ENCODE peak calls at places on chromosomes 12 and 14, in seven cellular contexts. One of them, this sample, is unnamed.

GRCh38 chr12:57248934-57249742 is 1.8 kb downstream of the STAC3 start:
- DNase-seq in WERI-Rb-1: no peak
- DNase-seq in progenitor cell of endocrine pancreas: no peak
- DNase-seq in ovary: no peak
- DNase-seq in colonic mucosa: no peak
- DNase-seq in tibial artery: no peak
- DNase-seq in GM13977: no peak
- DNase-seq in this sample: no peak

GRCh38 chr12:69688496-69689427 is 10.3 kb downstream of the BEST3 start:
- DNase-seq in WERI-Rb-1: no peak
- DNase-seq in progenitor cell of endocrine pancreas: no peak
- DNase-seq in ovary: peak
- DNase-seq in colonic mucosa: peak
- DNase-seq in tibial artery: peak
- DNase-seq in GM13977: no peak
- DNase-seq in this sample: no peak

GRCh38 chr12:117096643-117097042 is 2.6 kb downstream of the TESC start:
- DNase-seq in WERI-Rb-1: no peak
- DNase-seq in progenitor cell of endocrine pancreas: no peak
- DNase-seq in ovary: no peak
- DNase-seq in colonic mucosa: no peak
- DNase-seq in tibial artery: no peak
- DNase-seq in GM13977: no peak
- DNase-seq in this sample: no peak

GRCh38 chr12:2344892-2345291 is 292.1 kb downstream of the CACNA1C start:
- DNase-seq in WERI-Rb-1: no peak
- DNase-seq in progenitor cell of endocrine pancreas: no peak
- DNase-seq in ovary: no peak
- DNase-seq in colonic mucosa: no peak
- DNase-seq in tibial artery: no peak
- DNase-seq in GM13977: no peak
- DNase-seq in this sample: no peak

GRCh38 chr12:51323317-51323960 is 535 bp downstream of the BIN2 start:
- DNase-seq in WERI-Rb-1: no peak
- DNase-seq in progenitor cell of endocrine pancreas: no peak
- DNase-seq in ovary: no peak
- DNase-seq in colonic mucosa: no peak
- DNase-seq in tibial artery: no peak
- DNase-seq in GM13977: peak
- DNase-seq in this sample: no peak

GRCh38 chr12:121911824-121912585 is 6.4 kb upstream of the CFAP251 start:
- DNase-seq in WERI-Rb-1: no peak
- DNase-seq in progenitor cell of endocrine pancreas: no peak
- DNase-seq in ovary: no peak
- DNase-seq in colonic mucosa: no peak
- DNase-seq in tibial artery: no peak
- DNase-seq in GM13977: no peak
- DNase-seq in this sample: no peak

GRCh38 chr14:41609704-41610183 is 3.1 kb downstream of the LRFN5 start:
- DNase-seq in WERI-Rb-1: peak
- DNase-seq in progenitor cell of endocrine pancreas: peak
- DNase-seq in ovary: no peak
- DNase-seq in colonic mucosa: peak
- DNase-seq in tibial artery: peak
- DNase-seq in GM13977: no peak
- DNase-seq in this sample: peak

GRCh38 chr12:22625671-22626251 is 790 bp downstream of the ETNK1 start:
- DNase-seq in WERI-Rb-1: peak
- DNase-seq in progenitor cell of endocrine pancreas: peak
- DNase-seq in ovary: peak
- DNase-seq in colonic mucosa: peak
- DNase-seq in tibial artery: peak
- DNase-seq in GM13977: peak
- DNase-seq in this sample: no peak

GRCh38 chr14:74702293-74702692 is 10.6 kb downstream of the AREL1 start:
- DNase-seq in WERI-Rb-1: no peak
- DNase-seq in progenitor cell of endocrine pancreas: no peak
- DNase-seq in ovary: no peak
- DNase-seq in colonic mucosa: no peak
- DNase-seq in tibial artery: no peak
- DNase-seq in GM13977: no peak
- DNase-seq in this sample: no peak

DNA sequence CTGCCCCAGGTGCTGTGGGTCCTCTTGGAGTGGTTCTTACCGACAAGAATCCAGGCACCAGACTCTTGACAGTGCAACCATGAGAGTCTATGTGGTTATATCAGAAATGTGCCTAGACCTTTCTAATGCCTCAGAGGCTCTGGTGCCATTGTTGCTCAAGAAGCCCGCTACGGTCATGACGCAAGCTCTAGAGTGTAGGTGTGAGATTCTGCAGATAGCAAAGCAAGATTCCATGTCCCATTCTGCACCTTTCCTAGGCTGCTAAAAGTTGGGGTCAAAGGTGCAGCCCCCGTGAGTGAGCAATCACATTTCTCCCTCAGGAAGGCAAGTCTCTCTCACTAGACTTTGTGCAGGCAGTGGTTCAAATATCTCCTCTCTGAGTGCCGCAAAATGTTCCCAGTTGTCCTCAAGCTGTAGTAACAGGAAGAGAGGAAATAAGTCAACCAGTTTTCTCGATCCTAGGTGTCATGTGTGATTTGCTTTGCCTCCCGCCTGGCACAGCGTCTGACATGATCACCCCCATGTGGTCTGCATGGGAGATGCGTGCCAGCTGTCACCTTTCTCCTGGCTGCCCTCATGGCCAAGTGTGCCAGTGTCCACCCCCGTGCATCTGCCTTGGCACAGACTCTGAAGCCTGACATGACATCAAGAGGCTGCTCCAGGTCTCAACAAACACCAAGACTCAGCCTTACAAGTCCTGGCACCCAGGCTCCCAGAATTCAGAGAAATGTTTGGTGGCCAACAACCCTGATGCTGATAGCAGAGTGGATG is 122.5 kb upstream of the COCH start:
- DNase-seq in WERI-Rb-1: peak
- DNase-seq in progenitor cell of endocrine pancreas: no peak
- DNase-seq in ovary: no peak
- DNase-seq in colonic mucosa: no peak
- DNase-seq in tibial artery: no peak
- DNase-seq in GM13977: no peak
- DNase-seq in this sample: no peak
- TF ChIP-seq CTCF in WERI-Rb-1: peak
- TF ChIP-seq CTCF in progenitor cell of endocrine pancreas: no peak
- TF ChIP-seq CTCF in ovary: no peak
- TF ChIP-seq CTCF in colonic mucosa: no peak
- TF ChIP-seq CTCF in tibial artery: no peak
- TF ChIP-seq CTCF in GM13977: peak
- TF ChIP-seq CTCF in this sample: peak

DNA sequence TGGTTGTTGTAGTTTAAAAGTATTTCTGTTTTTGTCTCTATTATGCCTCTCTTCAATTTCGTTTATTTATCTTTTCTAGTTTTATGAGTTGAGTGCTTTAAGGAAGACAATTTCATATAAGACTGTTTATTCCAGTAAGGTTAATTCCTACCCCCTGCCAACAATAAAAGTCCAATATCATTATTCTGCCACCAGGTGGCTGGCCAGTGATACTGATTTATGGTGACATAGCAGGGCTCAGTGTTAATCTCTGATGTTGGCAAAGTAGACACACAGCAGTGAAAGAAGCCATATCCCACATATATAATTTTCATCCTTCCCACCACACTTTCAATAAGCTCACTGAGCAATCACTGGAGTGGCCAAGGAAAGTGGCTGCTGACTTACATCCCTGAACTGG is 69.0 kb upstream of the BMP4 start:
- DNase-seq in WERI-Rb-1: peak
- DNase-seq in progenitor cell of endocrine pancreas: no peak
- DNase-seq in ovary: no peak
- DNase-seq in colonic mucosa: no peak
- DNase-seq in tibial artery: no peak
- DNase-seq in GM13977: no peak
- DNase-seq in this sample: no peak
- TF ChIP-seq CTCF in WERI-Rb-1: peak
- TF ChIP-seq CTCF in progenitor cell of endocrine pancreas: peak
- TF ChIP-seq CTCF in ovary: no peak
- TF ChIP-seq CTCF in colonic mucosa: no peak
- TF ChIP-seq CTCF in tibial artery: peak
- TF ChIP-seq CTCF in GM13977: peak
- TF ChIP-seq CTCF in this sample: no peak

GRCh38 chr14:102691763-102692162 is 85.5 kb upstream of the TRAF3 start:
- DNase-seq in WERI-Rb-1: no peak
- DNase-seq in progenitor cell of endocrine pancreas: no peak
- DNase-seq in ovary: no peak
- DNase-seq in colonic mucosa: no peak
- DNase-seq in tibial artery: no peak
- DNase-seq in GM13977: no peak
- DNase-seq in this sample: no peak

GRCh38 chr14:102690509-102691286 is 86.6 kb upstream of the TRAF3 start:
- DNase-seq in WERI-Rb-1: no peak
- DNase-seq in progenitor cell of endocrine pancreas: no peak
- DNase-seq in ovary: no peak
- DNase-seq in colonic mucosa: no peak
- DNase-seq in tibial artery: no peak
- DNase-seq in GM13977: no peak
- DNase-seq in this sample: no peak

GRCh38 chr14:102694530-102695171 is 82.6 kb upstream of the TRAF3 start:
- DNase-seq in WERI-Rb-1: peak
- DNase-seq in progenitor cell of endocrine pancreas: peak
- DNase-seq in ovary: peak
- DNase-seq in colonic mucosa: peak
- DNase-seq in tibial artery: peak
- DNase-seq in GM13977: peak
- DNase-seq in this sample: no peak

GRCh38 chr14:102693006-102693755 is 84.1 kb upstream of the TRAF3 start:
- DNase-seq in WERI-Rb-1: peak
- DNase-seq in progenitor cell of endocrine pancreas: no peak
- DNase-seq in ovary: no peak
- DNase-seq in colonic mucosa: no peak
- DNase-seq in tibial artery: no peak
- DNase-seq in GM13977: no peak
- DNase-seq in this sample: no peak

DNA sequence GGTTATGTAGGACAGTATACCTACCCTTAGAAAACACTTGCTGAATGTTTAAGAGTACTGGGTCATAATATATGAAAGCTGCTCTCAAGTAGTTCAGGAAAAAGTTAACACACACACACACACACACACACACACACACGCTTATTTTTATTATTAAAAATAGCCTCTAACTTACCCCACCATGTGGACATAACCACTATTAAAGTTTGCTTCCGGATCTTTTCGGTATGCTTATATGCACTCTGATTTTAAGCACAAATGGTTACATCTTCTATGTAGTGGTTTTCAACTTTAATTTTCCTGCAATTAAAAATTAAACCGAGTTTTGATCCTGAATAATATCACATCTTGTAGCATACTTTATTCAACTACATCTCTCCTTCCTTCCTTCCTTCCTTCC is 84.9 kb upstream of the TRAF3 start:
- DNase-seq in WERI-Rb-1: no peak
- DNase-seq in progenitor cell of endocrine pancreas: no peak
- DNase-seq in ovary: no peak
- DNase-seq in colonic mucosa: no peak
- DNase-seq in tibial artery: no peak
- DNase-seq in GM13977: no peak
- DNase-seq in this sample: no peak
- TF ChIP-seq CTCF in WERI-Rb-1: no peak
- TF ChIP-seq CTCF in progenitor cell of endocrine pancreas: no peak
- TF ChIP-seq CTCF in ovary: no peak
- TF ChIP-seq CTCF in colonic mucosa: no peak
- TF ChIP-seq CTCF in tibial artery: no peak
- TF ChIP-seq CTCF in GM13977: no peak
- TF ChIP-seq CTCF in this sample: no peak

DNA sequence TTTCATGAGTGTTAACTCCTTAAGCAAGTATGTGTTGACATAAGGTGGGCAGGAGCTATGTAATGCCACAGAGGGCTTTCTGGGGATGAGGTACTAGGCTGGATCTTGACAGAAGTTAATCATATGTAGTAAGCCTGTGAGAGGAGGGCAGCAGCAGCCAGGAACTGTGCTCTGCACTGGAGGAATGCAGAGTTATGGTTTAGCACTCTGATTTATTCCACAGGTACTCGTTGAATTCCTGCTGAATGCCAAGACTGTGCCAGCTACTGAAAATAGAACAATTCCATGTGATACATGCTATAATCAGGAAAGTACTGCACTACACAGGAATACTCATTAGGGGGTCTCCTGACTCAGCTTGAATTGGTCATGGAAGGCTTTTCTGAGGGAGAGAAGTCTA is 58.7 kb downstream of the SUSD6 start:
- DNase-seq in WERI-Rb-1: no peak
- DNase-seq in progenitor cell of endocrine pancreas: no peak
- DNase-seq in ovary: no peak
- DNase-seq in colonic mucosa: no peak
- DNase-seq in tibial artery: no peak
- DNase-seq in GM13977: no peak
- DNase-seq in this sample: no peak
- TF ChIP-seq CTCF in WERI-Rb-1: no peak
- TF ChIP-seq CTCF in progenitor cell of endocrine pancreas: no peak
- TF ChIP-seq CTCF in ovary: no peak
- TF ChIP-seq CTCF in colonic mucosa: no peak
- TF ChIP-seq CTCF in tibial artery: no peak
- TF ChIP-seq CTCF in GM13977: no peak
- TF ChIP-seq CTCF in this sample: no peak

DNA sequence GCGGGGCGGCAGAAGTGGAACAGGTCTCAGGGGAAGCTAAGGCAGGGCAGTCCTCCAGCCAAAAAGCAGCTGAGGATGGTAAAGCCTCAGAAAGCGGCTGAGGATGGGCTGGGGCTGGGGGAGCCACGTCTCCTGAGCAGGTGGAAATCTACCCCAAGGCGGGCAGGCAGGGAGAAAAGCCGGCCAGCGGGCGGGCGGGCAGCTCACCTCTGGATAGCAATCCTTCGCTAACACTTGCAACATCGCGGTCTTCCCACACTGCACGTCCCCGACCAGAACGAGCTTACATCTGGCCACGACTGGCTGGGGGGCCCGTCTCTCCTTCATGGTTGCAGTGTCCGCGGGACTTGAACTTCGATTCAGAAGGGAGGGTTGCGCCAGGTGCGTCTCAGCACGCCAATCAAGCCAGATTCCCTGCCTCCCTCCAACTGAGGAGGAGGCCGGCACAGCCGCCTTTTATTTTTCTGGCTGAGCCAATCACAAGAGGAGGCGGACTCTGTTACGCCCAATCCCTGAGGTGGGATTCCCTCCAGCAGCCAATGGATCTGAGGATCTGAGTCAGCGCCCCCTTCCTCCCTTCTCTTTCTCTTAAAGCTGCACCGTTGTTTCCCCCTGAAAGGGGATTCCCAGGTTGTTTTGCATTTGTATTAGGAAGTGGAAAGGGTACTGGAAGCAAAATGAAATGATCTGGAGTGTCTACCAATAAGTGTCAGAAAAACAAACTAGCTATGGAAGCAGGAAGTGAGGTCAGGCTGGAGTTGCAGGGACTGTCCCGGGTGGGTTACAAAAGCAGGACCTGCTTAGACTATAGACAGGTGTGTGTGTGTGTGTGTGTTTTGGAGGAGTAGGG is at the start of gene RND1:
- DNase-seq in WERI-Rb-1: peak
- DNase-seq in progenitor cell of endocrine pancreas: peak
- DNase-seq in ovary: peak
- DNase-seq in colonic mucosa: peak
- DNase-seq in tibial artery: peak
- DNase-seq in GM13977: peak
- DNase-seq in this sample: peak
- TF ChIP-seq CTCF in WERI-Rb-1: no peak
- TF ChIP-seq CTCF in progenitor cell of endocrine pancreas: peak
- TF ChIP-seq CTCF in ovary: no peak
- TF ChIP-seq CTCF in colonic mucosa: no peak
- TF ChIP-seq CTCF in tibial artery: no peak
- TF ChIP-seq CTCF in GM13977: no peak
- TF ChIP-seq CTCF in this sample: no peak